ENCODE peak calls at places on chromosomes 3 and 15, in six cellular contexts. P, X, G, D, J and Y are unnamed samples.

GRCh38 chr3:153232737-153233330 is 70.8 kb downstream of the RAP2B start:
- DNase-seq in P (no peak), X (no peak), G (peak), D (no peak), J (no peak), Y (no peak)

GRCh38 chr3:53102601-53103147 is 27.6 kb downstream of the RFT1 start:
- DNase-seq in P (no peak), X (peak), G (no peak), D (peak), J (no peak), Y (peak)

GRCh38 chr3:149198611-149199010 is 23.0 kb downstream of the CP start:
- DNase-seq in P (no peak), X (no peak), G (no peak), D (no peak), J (no peak), Y (no peak)

GRCh38 chr15:89399390-89400120 is 64.9 kb upstream of the POLG start:
- DNase-seq in P (peak), X (no peak), G (no peak), D (peak), J (no peak), Y (no peak)

GRCh38 chr3:72586694-72587093 is 261.6 kb downstream of the SHQ1 start:
- DNase-seq in P (no peak), X (no peak), G (no peak), D (no peak), J (no peak), Y (no peak)

GRCh38 chr3:128197855-128198254 is 44.6 kb downstream of the EEFSEC start:
- DNase-seq in P (no peak), X (no peak), G (no peak), D (no peak), J (peak), Y (no peak)

GRCh38 chr3:54882114-54882833 is 45.6 kb downstream of the LRTM1 start:
- DNase-seq in P (peak), X (no peak), G (no peak), D (no peak), J (no peak), Y (no peak)

GRCh38 chr15:29674661-29675533 is 147.4 kb downstream of the TJP1 start:
- DNase-seq in P (peak), X (no peak), G (peak), D (peak), J (peak), Y (no peak)

GRCh38 chr3:124246949-124247348 is 255.0 kb upstream of the ROPN1 start:
- DNase-seq in P (peak), X (no peak), G (peak), D (peak), J (peak), Y (peak)

GRCh38 chr3:169603661-169604060 is 59.9 kb downstream of the MECOM start:
- DNase-seq in P (no peak), X (no peak), G (no peak), D (no peak), J (no peak), Y (no peak)

GRCh38 chr3:181725830-181726229 is 14.1 kb downstream of the SOX2 start:
- DNase-seq in P (no peak), X (no peak), G (no peak), D (no peak), J (no peak), Y (no peak)

GRCh38 chr3:149534671-149535394 is 60.3 kb downstream of the TM4SF4 start:
- DNase-seq in P (peak), X (no peak), G (no peak), D (no peak), J (no peak), Y (no peak)

GRCh38 chr15:63815796-63816533 is 17.8 kb downstream of the HERC1 start:
- DNase-seq in P (no peak), X (no peak), G (no peak), D (no peak), J (no peak), Y (no peak)

GRCh38 chr3:158794936-158795518 is 6.8 kb upstream of the MFSD1 start:
- DNase-seq in P (peak), X (no peak), G (peak), D (peak), J (peak), Y (peak)

GRCh38 chr15:64267331-64267973 is 88.5 kb downstream of the CSNK1G1 start:
- DNase-seq in P (no peak), X (no peak), G (no peak), D (no peak), J (no peak), Y (no peak)

GRCh38 chr15:71547066-71547465 is 263.3 kb upstream of the NR2E3 start:
- DNase-seq in P (no peak), X (no peak), G (no peak), D (no peak), J (no peak), Y (no peak)

GRCh38 chr3:49899815-49900214 is 3.9 kb downstream of the MST1R start:
- DNase-seq in P (no peak), X (no peak), G (peak), D (peak), J (no peak), Y (peak)

GRCh38 chr3:161104561-161105551 is at the start of gene B3GALNT1:
- DNase-seq in P (peak), X (no peak), G (peak), D (peak), J (no peak), Y (no peak)

GRCh38 chr3:197555281-197556261 is at the start of gene BDH1:
- DNase-seq in P (peak), X (no peak), G (peak), D (no peak), J (no peak), Y (peak)

GRCh38 chr3:169754711-169755110 is 10.1 kb downstream of the TERC start:
- DNase-seq in P (no peak), X (no peak), G (no peak), D (no peak), J (no peak), Y (no peak)

GRCh38 chr3:192080336-192080735 is 619.4 kb downstream of the PYDC2 start:
- DNase-seq in P (no peak), X (no peak), G (no peak), D (no peak), J (no peak), Y (no peak)

GRCh38 chr3:160370987-160371857 is 27.8 kb downstream of the IFT80 start:
- DNase-seq in P (no peak), X (no peak), G (no peak), D (no peak), J (no peak), Y (no peak)

GRCh38 chr3:42071720-42072582 is 19.2 kb upstream of the TRAK1 start:
- DNase-seq in P (peak), X (no peak), G (peak), D (no peak), J (peak), Y (peak)

GRCh38 chr3:149216195-149216869 is 5.3 kb downstream of the CP start:
- DNase-seq in P (peak), X (no peak), G (peak), D (peak), J (peak), Y (no peak)

GRCh38 chr3:71201939-71202338 is 381.6 kb downstream of the FOXP1 start:
- DNase-seq in P (no peak), X (no peak), G (no peak), D (no peak), J (no peak), Y (no peak)

GRCh38 chr3:189365609-189366564 is 194.1 kb downstream of the TPRG1 start:
- DNase-seq in P (no peak), X (no peak), G (no peak), D (no peak), J (no peak), Y (peak)

GRCh38 chr15:71725215-71725955 is 85.0 kb upstream of the NR2E3 start:
- DNase-seq in P (no peak), X (no peak), G (peak), D (no peak), J (no peak), Y (no peak)

GRCh38 chr3:44584646-44585501 is at the start of gene ZNF660:
- DNase-seq in P (no peak), X (no peak), G (peak), D (peak), J (peak), Y (peak)

GRCh38 chr15:38536201-38536676 is 28.4 kb downstream of the RASGRP1 start:
- DNase-seq in P (no peak), X (no peak), G (no peak), D (no peak), J (no peak), Y (no peak)

GRCh38 chr3:4995500-4996053 is 16.3 kb downstream of the BHLHE40 start:
- DNase-seq in P (no peak), X (no peak), G (no peak), D (peak), J (no peak), Y (no peak)

GRCh38 chr3:7610634-7611033 is 749.7 kb downstream of the GRM7 start:
- DNase-seq in P (no peak), X (no peak), G (no peak), D (no peak), J (no peak), Y (no peak)

GRCh38 chr3:120648290-120648689 is 33.7 kb downstream of the HGD start:
- DNase-seq in P (no peak), X (no peak), G (no peak), D (no peak), J (no peak), Y (no peak)

GRCh38 chr15:33729648-33730047 is 238.6 kb upstream of the CHRM5 start:
- DNase-seq in P (peak), X (no peak), G (peak), D (peak), J (peak), Y (no peak)

GRCh38 chr3:124558898-124559649 is 171.2 kb upstream of the UMPS start:
- DNase-seq in P (peak), X (no peak), G (peak), D (peak), J (no peak), Y (no peak)

GRCh38 chr3:52456169-52456799 is 880 bp downstream of the NISCH start:
- DNase-seq in P (no peak), X (no peak), G (peak), D (peak), J (no peak), Y (peak)

DNA sequence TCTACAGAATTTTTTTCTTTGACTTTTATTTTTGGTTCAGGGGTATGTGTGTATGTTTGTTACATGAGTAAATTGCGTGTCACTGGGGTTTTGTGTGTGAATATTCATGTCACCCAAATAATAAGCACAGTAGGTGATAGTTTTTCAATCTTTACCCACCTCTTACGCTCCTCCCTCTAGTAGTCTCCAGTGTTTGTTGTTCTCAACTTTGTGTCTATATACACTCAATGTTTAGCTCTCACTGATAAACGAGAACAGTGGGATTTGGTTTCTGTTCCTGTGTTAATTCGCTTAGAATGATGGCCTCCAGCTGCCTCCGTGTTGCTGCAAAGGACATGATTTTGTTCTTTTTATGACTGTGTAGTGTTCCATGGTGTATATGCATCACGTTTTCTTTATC is 54.4 kb downstream of the MEF2A start:
- DNase-seq in P (no peak), X (no peak), G (no peak), D (no peak), J (no peak), Y (no peak)
- TF ChIP-seq CTCF in P (no peak), X (no peak), G (no peak), D (no peak), J (no peak), Y (no peak)

GRCh38 chr3:185353225-185353624 is 9.7 kb upstream of the MAP3K13 start:
- DNase-seq in P (no peak), X (no peak), G (no peak), D (no peak), J (no peak), Y (no peak)
- TF ChIP-seq MYC in P (no peak), X (no peak), G (no peak), D (no peak), J (no peak), Y (no peak)

DNA sequence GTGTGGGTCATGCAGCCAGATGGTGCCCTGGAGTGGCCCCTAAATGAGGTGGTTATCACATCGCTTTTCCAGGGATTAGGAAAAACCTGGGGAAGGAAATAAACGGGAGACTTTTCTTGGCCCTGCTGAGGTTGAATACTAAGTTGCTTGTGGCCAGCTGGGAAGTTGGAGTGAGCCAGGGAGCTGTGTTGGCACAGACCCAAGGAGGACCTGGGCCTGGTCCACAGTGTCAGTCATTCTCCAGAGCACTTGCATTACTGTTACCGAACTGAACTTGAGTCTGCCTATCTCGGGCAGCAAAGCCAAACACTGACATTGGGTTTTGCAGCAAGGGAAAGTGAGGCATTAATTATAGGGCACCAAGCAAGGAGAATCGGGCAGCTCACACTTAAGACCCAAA is 339.0 kb downstream of the GABRB3 start:
- DNase-seq in P (no peak), X (no peak), G (no peak), D (no peak), J (no peak), Y (no peak)
- TF ChIP-seq CTCF in P (no peak), X (no peak), G (no peak), D (no peak), J (no peak), Y (no peak)

DNA sequence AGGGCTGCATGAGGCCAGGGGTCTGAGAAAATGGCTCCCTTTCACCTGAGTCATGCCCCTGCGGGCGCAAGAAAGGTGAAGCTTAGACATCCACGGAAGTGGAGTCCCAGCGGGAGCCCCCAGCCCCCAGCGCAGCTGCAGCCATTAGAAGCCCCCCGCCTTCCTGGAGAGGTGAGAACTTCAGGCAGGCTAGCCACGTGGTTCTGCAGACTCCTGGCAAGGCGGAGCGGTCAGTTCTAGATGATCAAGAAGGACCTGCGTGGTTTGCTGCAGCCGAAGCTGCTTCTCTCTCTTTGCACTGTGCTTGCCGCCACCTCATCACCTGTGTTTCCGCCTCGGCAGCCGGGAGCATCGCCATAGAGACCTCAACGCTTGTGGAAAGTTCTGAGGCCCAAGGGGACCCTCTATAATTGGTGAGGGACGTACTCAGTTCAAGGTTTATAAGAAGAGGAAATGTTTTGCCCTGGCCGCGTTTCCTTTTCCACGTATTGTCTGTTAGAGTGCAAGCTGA is 15.8 kb upstream of the KCNMB3 start:
- DNase-seq in P (no peak), X (no peak), G (peak), D (no peak), J (no peak), Y (peak)
- TF ChIP-seq MYC in P (no peak), X (no peak), G (no peak), D (no peak), J (no peak), Y (peak)

DNA sequence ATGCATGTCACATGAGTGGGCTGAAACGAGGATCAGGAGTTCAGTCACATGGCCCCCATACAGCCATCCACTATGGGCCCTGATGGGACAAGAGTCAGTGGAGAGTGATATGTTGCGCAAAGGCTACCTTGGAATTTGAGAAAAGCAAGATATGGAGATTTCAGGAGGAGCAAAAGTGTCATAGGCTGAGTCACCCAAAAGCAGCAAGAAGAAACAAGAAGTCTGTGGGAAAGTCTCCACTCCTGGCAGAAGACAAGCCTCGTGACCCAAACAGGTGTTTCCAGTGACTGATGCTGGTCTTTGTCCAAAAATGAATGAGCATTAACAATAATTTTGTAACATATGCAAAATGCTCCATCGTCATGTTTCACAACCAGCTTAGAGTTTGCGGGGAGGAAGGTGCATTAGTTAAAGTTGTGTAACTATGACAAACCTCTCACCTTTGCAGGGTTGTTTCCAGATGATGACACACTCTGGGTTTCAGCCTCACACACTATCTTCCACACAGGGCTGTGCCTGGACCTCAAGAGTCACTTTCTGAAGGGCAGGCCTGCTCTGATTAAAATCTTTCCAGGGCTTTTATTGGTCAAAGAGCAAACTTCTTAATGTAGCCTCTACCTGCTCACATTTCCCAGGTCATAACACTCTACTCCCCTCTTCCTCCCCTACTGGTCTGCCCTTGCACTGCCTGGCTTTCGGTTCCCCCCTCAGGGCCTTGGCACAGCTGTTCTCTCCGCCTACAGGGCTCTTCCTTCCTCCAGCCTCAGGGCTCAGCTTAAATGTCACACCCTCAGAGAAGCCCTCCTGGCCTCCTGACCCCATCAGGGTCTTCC is 3.9 kb upstream of the DNASE1L3 start:
- DNase-seq in P (peak), X (peak), G (no peak), D (no peak), J (no peak), Y (no peak)
- TF ChIP-seq CTCF in P (no peak), X (peak), G (no peak), D (no peak), J (no peak), Y (no peak)

GRCh38 chr3:145678401-145678800 is 482.6 kb downstream of the PLOD2 start:
- DNase-seq in P (no peak), X (no peak), G (no peak), D (no peak), J (no peak), Y (no peak)
- TF ChIP-seq MYC in P (no peak), X (no peak), G (no peak), D (no peak), J (no peak), Y (no peak)

GRCh38 chr3:177642482-177643163 is 445.3 kb upstream of the TBL1XR1 start:
- DNase-seq in P (no peak), X (no peak), G (no peak), D (no peak), J (no peak), Y (no peak)

GRCh38 chr3:177642042-177642441 is 444.8 kb upstream of the TBL1XR1 start:
- DNase-seq in P (no peak), X (no peak), G (no peak), D (no peak), J (no peak), Y (no peak)

GRCh38 chr3:177641206-177641605 is 443.9 kb upstream of the TBL1XR1 start:
- DNase-seq in P (no peak), X (no peak), G (no peak), D (no peak), J (no peak), Y (no peak)

DNA sequence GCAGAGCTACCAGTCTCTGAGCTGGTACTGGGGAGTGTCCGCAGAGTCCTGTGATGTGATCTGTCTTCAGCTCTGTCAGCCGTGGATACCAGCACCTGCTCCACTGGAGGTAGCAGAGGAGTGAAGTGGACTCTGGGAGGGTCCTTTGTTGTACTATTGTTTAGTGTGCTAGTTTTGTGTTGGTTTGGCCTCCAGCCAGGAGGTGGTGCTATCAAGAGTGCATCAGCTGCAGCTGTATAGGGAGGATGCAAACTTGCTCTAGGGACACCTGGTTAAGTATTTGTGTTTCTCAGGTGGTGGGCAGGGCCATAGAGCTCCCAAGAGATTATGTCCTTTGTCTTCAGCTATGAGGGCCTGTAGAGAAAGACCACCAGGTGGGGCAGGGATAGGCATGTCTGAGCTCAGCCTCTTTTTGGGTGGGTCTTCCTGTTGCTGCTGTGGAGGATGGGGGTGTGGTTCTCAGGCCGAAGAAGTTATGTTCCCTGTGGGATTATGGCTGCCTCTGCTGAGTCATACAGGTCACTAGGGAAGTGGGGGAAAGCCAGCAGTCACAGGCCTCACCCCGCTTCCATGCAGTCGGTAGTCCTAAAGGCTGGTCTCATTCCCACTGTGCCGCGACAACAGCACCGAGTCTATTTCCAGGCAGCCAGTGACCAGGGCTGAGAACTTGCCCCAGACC is 443.2 kb upstream of the TBL1XR1 start:
- DNase-seq in P (no peak), X (no peak), G (no peak), D (no peak), J (no peak), Y (peak)
- TF ChIP-seq CTCF in P (no peak), X (no peak), G (no peak), D (no peak), J (no peak), Y (no peak)

GRCh38 chr3:186589115-186589514 is 18.6 kb downstream of the DNAJB11 start:
- DNase-seq in P (peak), X (no peak), G (no peak), D (peak), J (peak), Y (peak)
- TF ChIP-seq MYC in P (no peak), X (no peak), G (no peak), D (no peak), J (no peak), Y (no peak)

GRCh38 chr15:84863480-84864428 is 20.7 kb upstream of the SLC28A1 start:
- DNase-seq in P (peak), X (no peak), G (no peak), D (no peak), J (peak), Y (no peak)
- TF ChIP-seq CTCF in P (peak), X (no peak), G (no peak), D (peak), J (peak), Y (no peak)

DNA sequence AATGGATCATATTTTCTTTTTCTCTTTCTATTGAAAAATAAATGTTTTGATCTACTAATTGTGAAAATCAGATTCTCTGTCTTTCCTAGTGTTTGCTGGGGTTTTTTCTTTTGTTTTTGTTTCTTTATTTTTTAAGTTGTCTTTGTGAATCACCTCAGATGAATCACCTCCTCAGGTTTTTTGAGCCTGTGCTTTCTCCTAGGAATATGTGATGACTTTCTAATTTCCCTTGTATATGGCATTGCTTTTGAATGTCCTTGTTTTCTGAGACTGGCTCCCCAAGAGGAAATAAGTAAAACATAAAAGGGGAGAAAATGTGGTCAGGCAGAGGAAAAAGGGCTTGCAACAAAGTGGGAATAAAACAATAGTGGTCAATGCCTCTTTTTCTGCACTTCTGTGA is 750.0 kb downstream of the ZPLD1 start:
- DNase-seq in P (no peak), X (no peak), G (no peak), D (no peak), J (no peak), Y (no peak)
- TF ChIP-seq MYC in P (no peak), X (no peak), G (no peak), D (no peak), J (no peak), Y (no peak)